ENCODE peak calls at places on chromosome 19, in seven cellular contexts. J is A549, L is WERI-Rb-1, B is mammary epithelial cell, I is tibial nerve, M is neuronal stem cell, H is colonic mucosa. A is an unnamed sample.

GRCh38 chr19:32070101-32070500 is 275.3 kb upstream of the ZNF507 start:
- DNase-seq in J (no peak), L (no peak), B (no peak), I (no peak), M (no peak), H (no peak), A (no peak)

GRCh38 chr19:1434577-1435060 is 3.6 kb upstream of the RPS15 start:
- DNase-seq in J (no peak), L (no peak), B (no peak), I (no peak), M (no peak), H (no peak), A (no peak)

GRCh38 chr19:13861714-13862531 is 15.0 kb upstream of the NANOS3 start:
- DNase-seq in J (no peak), L (peak), B (peak), I (peak), M (peak), H (peak), A (peak)

GRCh38 chr19:1868971-1869370 is 5.6 kb upstream of the KLF16 start:
- DNase-seq in J (no peak), L (peak), B (no peak), I (no peak), M (no peak), H (no peak), A (peak)

GRCh38 chr19:7428651-7429113 is 60.2 kb downstream of the PEX11G start:
- DNase-seq in J (no peak), L (no peak), B (no peak), I (no peak), M (no peak), H (peak), A (no peak)

GRCh38 chr19:1924320-1924961 is 16.5 kb upstream of the CSNK1G2 start:
- DNase-seq in J (no peak), L (no peak), B (no peak), I (no peak), M (no peak), H (no peak), A (no peak)

GRCh38 chr19:33809960-33810359 is 13.3 kb downstream of the KCTD15 start:
- DNase-seq in J (no peak), L (no peak), B (no peak), I (no peak), M (no peak), H (no peak), A (no peak)

GRCh38 chr19:19083413-19084178 is 19.8 kb downstream of the SLC25A42 start:
- DNase-seq in J (no peak), L (no peak), B (no peak), I (no peak), M (no peak), H (no peak), A (no peak)

GRCh38 chr19:2199215-2199614 is 35.5 kb downstream of the DOT1L start:
- DNase-seq in J (peak), L (peak), B (no peak), I (no peak), M (peak), H (no peak), A (no peak)

GRCh38 chr19:1266818-1267440 is 2.2 kb upstream of the CIRBP start:
- DNase-seq in J (peak), L (peak), B (no peak), I (no peak), M (no peak), H (peak), A (no peak)

GRCh38 chr19:13366529-13367143 is 139.6 kb downstream of the CACNA1A start:
- DNase-seq in J (peak), L (no peak), B (peak), I (no peak), M (peak), H (no peak), A (peak)

GRCh38 chr19:22144394-22144793 is 52.4 kb downstream of the ZNF676 start:
- DNase-seq in J (no peak), L (no peak), B (peak), I (no peak), M (peak), H (no peak), A (peak)

GRCh38 chr19:33436360-33437345 is 63.1 kb downstream of the CEBPG start:
- DNase-seq in J (no peak), L (no peak), B (no peak), I (no peak), M (no peak), H (no peak), A (no peak)

GRCh38 chr19:45485301-45486077 is 11.4 kb downstream of the RTN2 start:
- DNase-seq in J (peak), L (peak), B (peak), I (peak), M (peak), H (peak), A (peak)

GRCh38 chr19:33039108-33039599 is 25.5 kb downstream of the RHPN2 start:
- DNase-seq in J (no peak), L (peak), B (no peak), I (no peak), M (no peak), H (no peak), A (no peak)

GRCh38 chr19:19558636-19559035 is 20.6 kb downstream of the CILP2 start:
- DNase-seq in J (no peak), L (no peak), B (no peak), I (no peak), M (no peak), H (no peak), A (no peak)

GRCh38 chr19:52991021-52991420 is 22.7 kb upstream of the ERVV-1 start:
- DNase-seq in J (no peak), L (no peak), B (no peak), I (no peak), M (no peak), H (no peak), A (no peak)

GRCh38 chr19:50975766-50976165 is 6.4 kb upstream of the KLK6 start:
- DNase-seq in J (peak), L (no peak), B (peak), I (no peak), M (no peak), H (peak), A (no peak)
- H3K27ac ChIP-seq in J (peak), L (no peak), B (no peak), I (no peak), M (no peak), H (no peak), A (no peak)

DNA sequence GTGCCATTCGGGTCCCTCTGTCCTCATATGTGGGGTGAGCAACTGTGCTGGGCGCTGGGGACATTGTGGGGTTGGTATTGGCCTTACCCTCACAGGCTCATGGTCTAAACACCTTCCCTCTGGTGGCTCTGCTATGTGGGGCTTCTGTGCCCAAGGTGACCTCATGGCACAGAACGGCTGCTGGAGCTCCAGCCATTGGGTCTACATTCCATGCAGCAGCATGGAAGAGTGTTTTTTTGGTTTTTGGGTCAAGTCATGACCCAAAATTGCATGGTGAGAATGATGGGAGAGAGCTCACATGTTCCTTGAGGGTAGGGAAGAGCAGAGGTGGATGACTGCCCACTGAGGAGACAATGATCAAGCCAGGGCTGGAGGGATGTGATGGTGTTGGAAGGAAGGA is 17.2 kb downstream of the PGLS start:
- DNase-seq in J (no peak), L (no peak), B (no peak), I (no peak), M (no peak), H (no peak), A (no peak)
- H3K4me3 ChIP-seq in J (no peak), L (no peak), B (no peak), I (no peak), M (no peak), H (no peak), A (no peak)

GRCh38 chr19:6108721-6109633 is 1.3 kb downstream of the RFX2 start:
- DNase-seq in J (no peak), L (no peak), B (peak), I (peak), M (no peak), H (peak), A (peak)
- H3K27ac ChIP-seq in J (peak), L (no peak), B (peak), I (peak), M (no peak), H (peak), A (no peak)

DNA sequence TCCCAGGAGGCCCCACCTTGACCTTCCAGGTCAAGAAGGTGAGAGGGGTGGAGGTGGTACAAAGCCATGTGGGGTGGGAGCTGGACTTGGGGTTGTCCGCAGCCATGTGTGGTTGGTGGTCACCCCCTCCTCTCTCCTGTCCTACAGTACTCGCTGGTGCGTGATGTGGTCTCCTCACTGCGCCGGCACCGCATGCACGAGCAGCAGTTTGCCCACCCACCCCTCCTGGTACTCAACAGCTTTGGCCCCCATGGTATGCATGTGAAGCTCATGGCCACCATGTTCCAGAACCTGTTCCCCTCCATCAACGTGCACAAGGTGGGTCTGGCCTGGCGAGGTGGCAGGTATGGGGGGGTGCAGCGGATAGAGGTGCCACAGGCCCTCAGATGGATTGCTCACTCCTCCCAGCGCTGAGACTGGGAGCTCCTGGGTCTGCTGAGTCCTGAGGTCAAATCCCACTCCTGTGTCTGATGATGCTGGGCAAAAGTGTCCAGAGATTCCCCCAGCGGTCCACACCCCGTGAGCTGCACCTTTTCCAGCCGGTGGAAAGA is 1.7 kb downstream of the PPAN start:
- DNase-seq in J (no peak), L (no peak), B (no peak), I (no peak), M (no peak), H (no peak), A (no peak)
- H3K4me3 ChIP-seq in J (no peak), L (no peak), B (no peak), I (no peak), M (peak), H (no peak), A (no peak)

A was measured in SJCRH30.